ENCODE peak calls at places on chromosomes 1 and 21, in five cellular contexts. T, A, Q, V and D are unnamed samples.

GRCh38 chr1:198880818-198881597 is 242.2 kb downstream of the PTPRC start:
- DNase-seq in T (no peak), A (no peak), Q (no peak), V (peak), D (no peak)

GRCh38 chr1:32333251-32333963 is 2.6 kb downstream of the MARCKSL1 start:
- DNase-seq in T (no peak), A (no peak), Q (peak), V (no peak), D (no peak)

GRCh38 chr1:232367293-232367692 is 262.6 kb downstream of the SIPA1L2 start:
- DNase-seq in T (no peak), A (no peak), Q (no peak), V (no peak), D (no peak)

GRCh38 chr1:29258974-29259801 is 22.9 kb downstream of the PTPRU start:
- DNase-seq in T (peak), A (no peak), Q (no peak), V (no peak), D (no peak)

GRCh38 chr1:187516874-187517273 is 688.1 kb downstream of the PLA2G4A start:
- DNase-seq in T (no peak), A (no peak), Q (no peak), V (no peak), D (no peak)

GRCh38 chr1:2236695-2237677 is 8.9 kb downstream of the SKI start:
- DNase-seq in T (no peak), A (no peak), Q (no peak), V (no peak), D (no peak)

GRCh38 chr1:59597420-59598199 is 217.1 kb upstream of the HOOK1 start:
- DNase-seq in T (no peak), A (peak), Q (no peak), V (no peak), D (no peak)

GRCh38 chr21:23812485-23812884 is 1794.8 kb downstream of the MRPL39 start:
- DNase-seq in T (no peak), A (no peak), Q (no peak), V (no peak), D (no peak)

GRCh38 chr1:6260961-6261614 is at the start of gene GPR153:
- DNase-seq in T (peak), A (no peak), Q (peak), V (peak), D (no peak)

GRCh38 chr21:38817371-38818335 is 11.9 kb downstream of the ETS2 start:
- DNase-seq in T (no peak), A (no peak), Q (no peak), V (no peak), D (no peak)

GRCh38 chr1:226511296-226511695 is 37.3 kb upstream of the STUM start:
- DNase-seq in T (no peak), A (no peak), Q (no peak), V (no peak), D (no peak)

GRCh38 chr21:40634141-40634540 is 212.8 kb downstream of the DSCAM start:
- DNase-seq in T (no peak), A (peak), Q (no peak), V (no peak), D (no peak)

GRCh38 chr1:224622831-224623230 is 6.7 kb downstream of the CNIH3 start:
- DNase-seq in T (no peak), A (no peak), Q (no peak), V (no peak), D (no peak)

GRCh38 chr1:116334868-116335649 is 38.0 kb upstream of the ATP1A1 start:
- DNase-seq in T (no peak), A (no peak), Q (no peak), V (no peak), D (no peak)

GRCh38 chr1:15956150-15956549 is 19.8 kb downstream of the ZBTB17 start:
- DNase-seq in T (no peak), A (no peak), Q (no peak), V (no peak), D (no peak)

GRCh38 chr1:46768445-46768844 is 30.4 kb upstream of the CYP4B1 start:
- DNase-seq in T (no peak), A (no peak), Q (no peak), V (no peak), D (no peak)

GRCh38 chr1:219412772-219413171 is 200.1 kb downstream of the ZC3H11B start:
- DNase-seq in T (no peak), A (no peak), Q (no peak), V (no peak), D (no peak)

GRCh38 chr1:207362962-207363858 is 41.7 kb downstream of the CD55 start:
- DNase-seq in T (no peak), A (no peak), Q (no peak), V (no peak), D (no peak)

GRCh38 chr1:39102537-39103320 is 76.6 kb downstream of the NDUFS5 start:
- DNase-seq in T (peak), A (peak), Q (peak), V (no peak), D (no peak)

GRCh38 chr1:68485431-68486022 is 11.4 kb downstream of the DEPDC1 start:
- DNase-seq in T (no peak), A (no peak), Q (no peak), V (no peak), D (no peak)

GRCh38 chr1:27759236-27759635 is 13.8 kb upstream of the STX12 start:
- DNase-seq in T (no peak), A (no peak), Q (no peak), V (no peak), D (no peak)

GRCh38 chr1:168085401-168085872 is 51.3 kb downstream of the GPR161 start:
- DNase-seq in T (peak), A (peak), Q (no peak), V (no peak), D (no peak)

GRCh38 chr1:212946872-212947271 is 3.5 kb upstream of the VASH2 start:
- DNase-seq in T (no peak), A (no peak), Q (peak), V (no peak), D (no peak)

GRCh38 chr1:66243548-66244130 is 290.3 kb upstream of the SGIP1 start:
- DNase-seq in T (no peak), A (no peak), Q (peak), V (no peak), D (no peak)

GRCh38 chr1:91774520-91775203 is 111.3 kb downstream of the TGFBR3 start:
- DNase-seq in T (no peak), A (no peak), Q (no peak), V (no peak), D (no peak)

GRCh38 chr1:156356262-156356874 is 12.6 kb upstream of the RHBG start:
- DNase-seq in T (no peak), A (no peak), Q (no peak), V (no peak), D (no peak)

GRCh38 chr1:164858233-164858632 is 299.2 kb downstream of the PBX1 start:
- DNase-seq in T (no peak), A (no peak), Q (no peak), V (no peak), D (no peak)

GRCh38 chr1:182259229-182259872 is 132.2 kb downstream of the GLUL start:
- DNase-seq in T (no peak), A (peak), Q (peak), V (no peak), D (peak)

GRCh38 chr1:91731815-91732214 is 154.1 kb downstream of the TGFBR3 start:
- DNase-seq in T (no peak), A (no peak), Q (no peak), V (no peak), D (no peak)

GRCh38 chr1:92994105-92994712 is 32.9 kb upstream of the DIPK1A start:
- DNase-seq in T (peak), A (peak), Q (peak), V (peak), D (peak)

GRCh38 chr1:160394673-160395072 is 5.7 kb upstream of the VANGL2 start:
- DNase-seq in T (no peak), A (no peak), Q (no peak), V (no peak), D (no peak)

GRCh38 chr1:187854457-187854856 is 1025.7 kb downstream of the PLA2G4A start:
- DNase-seq in T (no peak), A (no peak), Q (peak), V (no peak), D (no peak)

GRCh38 chr1:212415107-212415841 is 588 bp upstream of the PACC1 start:
- DNase-seq in T (no peak), A (peak), Q (peak), V (no peak), D (peak)

GRCh38 chr1:206962269-206962668 is 8.0 kb downstream of the FCAMR start:
- DNase-seq in T (no peak), A (peak), Q (no peak), V (no peak), D (no peak)

GRCh38 chr1:67626495-67627235 is 58.3 kb upstream of the GADD45A start:
- DNase-seq in T (no peak), A (no peak), Q (no peak), V (no peak), D (no peak)

GRCh38 chr21:38511198-38511597 is 12.9 kb upstream of the ERG start:
- DNase-seq in T (no peak), A (no peak), Q (no peak), V (no peak), D (no peak)

GRCh38 chr1:29971703-29972102 is 735.4 kb downstream of the PTPRU start:
- DNase-seq in T (no peak), A (no peak), Q (no peak), V (no peak), D (no peak)

GRCh38 chr1:53183277-53183990 is 13.2 kb upstream of the CPT2 start:
- DNase-seq in T (no peak), A (no peak), Q (no peak), V (no peak), D (no peak)

GRCh38 chr1:155105604-155106011 is 22.1 kb upstream of the EFNA1 start:
- DNase-seq in T (no peak), A (no peak), Q (no peak), V (no peak), D (no peak)